ENCODE peak calls at places on chromosomes 6 and 20, in ten cellular contexts. Z is T-helper 1 cell, S is GM13976, T is ELF-1, N is thyroid gland, P is psoas muscle, Y is H9, B is NCI-H524 treated with DMSO at 0.1 percent for 48 hours, U is left lung, D is GM10248. G is an unnamed sample.

GRCh38 chr20:63035284-63036185 is 28.8 kb upstream of the BHLHE23 start:
- DNase-seq in P (peak), B (no peak), T (no peak), S (no peak), Z (no peak), N (no peak), U (peak), Y (no peak), D (no peak), G (no peak)

GRCh38 chr6:4503700-4504099 is 272.5 kb upstream of the CDYL start:
- DNase-seq in U (no peak), B (no peak), Z (no peak), N (no peak), Y (peak), T (no peak), S (no peak), D (no peak), P (no peak), G (no peak)

GRCh38 chr6:96934087-96934486 is 9.6 kb downstream of the KLHL32 start:
- DNase-seq in Y (no peak), Z (no peak), T (no peak), B (no peak), D (no peak), N (no peak), U (no peak), P (no peak), S (no peak), G (no peak)

GRCh38 chr20:21554985-21555384 is 41.1 kb upstream of the NKX2-2 start:
- DNase-seq in U (no peak), Z (no peak), P (no peak), S (no peak), T (no peak), B (no peak), N (no peak), Y (no peak), D (no peak), G (peak)

GRCh38 chr6:169252805-169253189 is 849 bp downstream of the THBS2 start:
- DNase-seq in U (no peak), N (peak), B (no peak), P (no peak), D (no peak), S (no peak), Z (no peak), Y (peak), T (peak), G (peak)

GRCh38 chr20:51313275-51313898 is 229.1 kb downstream of the NFATC2 start:
- DNase-seq in P (no peak), N (no peak), T (no peak), D (no peak), S (no peak), Y (no peak), B (no peak), Z (no peak), U (no peak), G (no peak)

GRCh38 chr6:111157412-111157811 is 70.1 kb downstream of the SLC16A10 start:
- DNase-seq in D (no peak), Z (no peak), N (no peak), T (no peak), S (no peak), Y (no peak), U (no peak), P (no peak), B (no peak), G (no peak)

GRCh38 chr20:26276811-26277210 is 580.2 kb upstream of the ZNF337 start:
- DNase-seq in N (no peak), U (no peak), Y (peak), P (no peak), Z (no peak), D (no peak), T (peak), S (no peak), B (no peak), G (no peak)

GRCh38 chr6:7919871-7920270 is 9.3 kb upstream of the TXNDC5 start:
- DNase-seq in N (no peak), Z (no peak), P (no peak), S (no peak), T (peak), D (no peak), U (no peak), B (no peak), Y (no peak), G (no peak)

GRCh38 chr20:51529758-51530157 is 12.8 kb downstream of the NFATC2 start:
- DNase-seq in S (peak), T (no peak), Y (no peak), D (no peak), P (no peak), N (no peak), Z (no peak), B (no peak), U (no peak), G (no peak)

GRCh38 chr6:1607557-1608221 is 2.0 kb upstream of the FOXC1 start:
- DNase-seq in Z (no peak), T (peak), B (no peak), N (no peak), S (no peak), U (no peak), P (peak), Y (peak), D (peak), G (peak)

GRCh38 chr6:3442444-3443220 is 14.2 kb downstream of the SLC22A23 start:
- DNase-seq in B (no peak), N (no peak), U (no peak), P (no peak), Y (no peak), D (no peak), Z (no peak), T (no peak), S (no peak), G (no peak)

GRCh38 chr20:2801459-2801728 is 967 bp upstream of the CPXM1 start:
- DNase-seq in P (no peak), S (no peak), U (no peak), D (no peak), Y (peak), N (peak), B (no peak), Z (no peak), T (peak), G (peak)

GRCh38 chr6:119310486-119311036 is 39.0 kb downstream of the MAN1A1 start:
- DNase-seq in P (no peak), T (no peak), B (no peak), N (no peak), Y (no peak), Z (no peak), U (no peak), D (no peak), S (no peak), G (no peak)

GRCh38 chr20:32325706-32326506 is 32.2 kb upstream of the ASXL1 start:
- DNase-seq in T (no peak), U (no peak), Y (no peak), N (no peak), S (no peak), B (no peak), P (no peak), Z (no peak), D (no peak), G (no peak)

GRCh38 chr6:28876702-28877101 is 47.1 kb downstream of the TRIM27 start:
- DNase-seq in U (no peak), P (no peak), D (no peak), T (no peak), S (no peak), N (no peak), B (no peak), Z (no peak), Y (no peak), G (no peak)

GRCh38 chr6:30493643-30494250 is 4.4 kb downstream of the HLA-E start:
- DNase-seq in N (no peak), D (no peak), B (no peak), U (no peak), P (no peak), Y (peak), S (no peak), Z (peak), T (peak), G (no peak)

GRCh38 chr6:22838346-22838745 is 269.0 kb downstream of the HDGFL1 start:
- DNase-seq in Y (no peak), T (no peak), N (no peak), Z (no peak), B (no peak), S (no peak), P (no peak), U (no peak), D (no peak), G (no peak)

GRCh38 chr20:43667341-43668132 is 623 bp downstream of the MYBL2 start:
- DNase-seq in B (no peak), U (no peak), N (no peak), T (peak), S (peak), Z (no peak), D (peak), Y (peak), P (no peak), G (peak)